ENCODE peak calls at places on chromosomes 13 and 19, in four cellular contexts. V is A549; S is naive thymus-derived CD4-positive, alpha-beta T cell; K is fibroblast of pulmonary artery. X is an unnamed sample.

GRCh38 chr19:56252699-56253422 is 19.7 kb upstream of the EDDM13 start:
- DNase-seq in K (peak; percentile 86), V (peak; percentile 68), S (peak; percentile 51), X (peak; percentile 88)

GRCh38 chr19:49656456-49657109 is 9.1 kb downstream of the IRF3 start:
- DNase-seq in S (no peak), V (no peak), K (no peak), X (no peak)

GRCh38 chr19:13796301-13797057 is 1.2 kb downstream of the ZSWIM4 start:
- DNase-seq in S (no peak), V (peak; percentile 68), K (peak; percentile 96), X (peak; percentile 86)

GRCh38 chr13:27792393-27793218 is at the start of gene GSX1:
- DNase-seq in K (peak; percentile 79), S (peak; percentile 33), V (peak; percentile 13), X (peak; percentile 92)

GRCh38 chr19:47661571-47661970 is 51.7 kb upstream of the EHD2 start:
- DNase-seq in V (no peak), S (no peak), K (no peak), X (no peak)

GRCh38 chr19:28264556-28264955 is 948.4 kb downstream of the UQCRFS1 start:
- DNase-seq in S (no peak), K (no peak), V (no peak), X (no peak)

GRCh38 chr13:111389621-111390521 is 69.4 kb downstream of the TEX29 start:
- DNase-seq in K (no peak), V (no peak), S (no peak), X (no peak)

GRCh38 chr19:38690832-38691231 is 43.4 kb downstream of the ACTN4 start:
- DNase-seq in S (no peak), K (no peak), V (no peak), X (no peak)

GRCh38 chr19:32630338-32630737 is 44.6 kb downstream of the ANKRD27 start:
- DNase-seq in V (no peak), S (no peak), K (no peak), X (peak; percentile 59)

GRCh38 chr19:38375748-38376147 is 1.4 kb downstream of the PSMD8 start:
- DNase-seq in S (no peak), V (no peak), K (no peak), X (no peak)

GRCh38 chr19:2215281-2215751 is 20.8 kb downstream of the PLEKHJ1 start:
- DNase-seq in S (peak; percentile 49), V (no peak), K (no peak), X (peak; percentile 94)

GRCh38 chr19:35563207-35563829 is at the start of gene ATP4A:
- DNase-seq in V (no peak), S (no peak), K (no peak), X (no peak)

GRCh38 chr19:39474139-39474620 is 6.5 kb upstream of the TIMM50 start:
- DNase-seq in S (peak; percentile 73), V (peak; percentile 89), K (peak; percentile 46), X (peak; percentile 95)

GRCh38 chr13:64525687-64526086 is 2704.4 kb downstream of the PCDH9 start:
- DNase-seq in S (no peak), V (no peak), K (no peak), X (no peak)

DNA sequence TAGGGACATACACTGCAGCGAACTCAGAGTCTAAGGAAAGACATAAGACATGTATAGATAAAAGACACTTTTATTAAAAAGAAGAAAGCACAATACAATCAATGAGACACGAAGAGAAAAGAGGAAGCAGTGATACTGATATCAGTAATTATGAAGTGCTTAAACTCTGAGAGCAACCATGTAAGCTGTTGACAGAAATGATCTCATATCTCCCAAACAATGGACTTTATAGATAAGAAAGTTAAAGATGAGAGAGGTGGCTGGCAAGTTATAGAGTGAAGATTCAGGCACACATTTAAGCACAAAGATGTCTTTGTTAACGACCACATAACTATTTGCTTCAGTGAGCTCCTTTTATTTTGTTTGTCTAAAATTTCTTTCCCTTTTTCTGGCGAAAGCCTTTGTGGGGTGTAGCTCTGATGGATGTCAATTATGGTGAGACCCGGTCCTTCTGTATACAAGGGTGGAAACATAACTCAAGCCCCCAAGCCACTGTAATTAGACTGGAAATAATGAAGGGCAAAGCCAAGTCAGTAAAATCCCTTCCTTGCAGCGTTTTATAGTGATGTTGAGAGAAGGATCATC is 818.0 kb upstream of the SLC10A2 start:
- DNase-seq in K (no peak), S (no peak), V (no peak), X (no peak)
- H3K4me3 ChIP-seq in K (no peak overlapping the region), S (no peak overlapping the region), V (no peak overlapping the region), X (no peak overlapping the region)

GRCh38 chr19:4059931-4060620 is 6.6 kb downstream of the ZBTB7A start:
- DNase-seq in K (peak; percentile 54), V (no peak), S (no peak), X (peak; percentile 77)
- H3K4me3 ChIP-seq in K (no peak overlapping the region), V (no peak overlapping the region), S (peak overlapping the region; percentile 44), X (no peak overlapping the region)

GRCh38 chr19:16772841-16773240 is 53.2 kb downstream of the NWD1 start:
- DNase-seq in K (no peak), S (no peak), V (no peak), X (peak; percentile 48)

GRCh38 chr19:16773939-16774338 is 54.3 kb downstream of the NWD1 start:
- DNase-seq in V (no peak), S (no peak), K (no peak), X (no peak)

GRCh38 chr19:16769385-16769784 is 49.7 kb downstream of the NWD1 start:
- DNase-seq in S (no peak), K (no peak), V (no peak), X (no peak)

GRCh38 chr19:16773259-16773658 is 53.6 kb downstream of the NWD1 start:
- DNase-seq in S (no peak), K (no peak), V (no peak), X (no peak)

DNA sequence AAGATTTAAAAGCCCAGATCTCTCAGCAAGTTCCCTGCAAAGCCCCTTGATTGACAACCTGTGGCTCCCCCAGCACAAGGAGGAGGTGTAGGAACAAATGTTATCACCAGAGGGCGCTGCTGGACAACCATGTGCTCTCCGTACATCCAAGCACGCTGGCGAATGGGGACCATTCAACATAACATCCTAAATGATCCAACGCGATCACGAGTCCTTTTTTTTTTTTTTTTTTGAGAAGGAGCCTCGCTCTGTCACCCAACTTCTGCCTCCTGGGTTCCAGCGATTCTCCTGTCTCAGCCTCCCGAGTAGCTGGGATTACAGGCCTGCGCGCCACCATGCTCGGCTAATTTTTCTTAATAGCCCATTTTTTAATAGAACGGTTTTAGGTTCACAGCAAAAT is 52.0 kb downstream of the NWD1 start:
- DNase-seq in V (peak; percentile 66), S (peak; percentile 59), K (peak; percentile 87), X (peak; percentile 90)
- H3K4me3 ChIP-seq in V (no peak overlapping the region), S (no peak overlapping the region), K (no peak overlapping the region), X (no peak overlapping the region)

DNA sequence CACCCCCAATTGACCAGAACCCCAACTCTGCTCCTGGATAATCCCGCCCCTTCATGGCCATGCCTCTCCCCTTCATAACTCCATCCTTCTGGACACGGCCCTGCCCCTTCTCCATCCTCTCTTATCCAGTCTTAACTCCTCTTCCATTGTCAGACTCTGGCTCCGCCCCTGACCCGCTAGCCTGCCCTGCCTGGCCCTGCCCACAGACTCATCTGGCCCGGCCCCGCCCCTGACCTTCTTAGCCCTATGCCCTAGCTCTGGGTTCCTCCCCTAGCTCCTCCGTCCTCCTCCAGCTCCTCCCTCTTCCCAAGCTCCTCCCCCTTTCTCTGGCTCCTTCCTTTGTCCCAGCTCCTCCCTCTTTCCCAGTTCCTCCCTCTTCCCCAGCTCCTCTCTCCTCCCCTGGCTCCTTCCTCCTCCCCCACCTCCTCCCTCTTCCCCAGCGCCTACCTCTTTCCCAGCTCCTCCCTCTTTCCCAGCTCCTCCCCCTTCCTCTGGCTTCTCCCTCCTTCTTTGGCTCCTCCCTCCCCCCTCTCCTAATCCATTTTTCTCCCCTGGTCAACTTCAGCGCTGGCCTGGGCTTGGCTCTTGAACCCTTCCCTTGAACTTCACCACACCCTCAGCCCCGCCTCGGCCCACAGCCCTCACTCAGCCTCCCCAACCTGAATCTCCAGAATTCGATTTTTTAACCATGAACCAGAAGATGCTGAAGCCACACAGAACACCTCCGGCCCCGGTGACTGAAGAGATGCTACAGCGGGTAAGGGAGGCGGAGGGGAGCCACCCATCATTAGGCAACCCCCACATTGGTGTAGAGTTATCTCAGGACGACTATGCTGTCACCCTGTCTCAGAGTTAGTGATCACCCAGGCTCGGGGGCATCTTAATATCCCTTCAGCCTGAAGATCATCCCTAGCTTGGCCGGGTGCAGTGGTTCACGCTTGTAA is 9.2 kb upstream of the ZNF358 start:
- DNase-seq in S (no peak), V (peak; percentile 62), K (peak; percentile 89), X (peak; percentile 90)
- H3K4me3 ChIP-seq in S (no peak overlapping the region), V (peak overlapping the region; percentile 57), K (no peak overlapping the region), X (peak overlapping the region; percentile 32)

DNA sequence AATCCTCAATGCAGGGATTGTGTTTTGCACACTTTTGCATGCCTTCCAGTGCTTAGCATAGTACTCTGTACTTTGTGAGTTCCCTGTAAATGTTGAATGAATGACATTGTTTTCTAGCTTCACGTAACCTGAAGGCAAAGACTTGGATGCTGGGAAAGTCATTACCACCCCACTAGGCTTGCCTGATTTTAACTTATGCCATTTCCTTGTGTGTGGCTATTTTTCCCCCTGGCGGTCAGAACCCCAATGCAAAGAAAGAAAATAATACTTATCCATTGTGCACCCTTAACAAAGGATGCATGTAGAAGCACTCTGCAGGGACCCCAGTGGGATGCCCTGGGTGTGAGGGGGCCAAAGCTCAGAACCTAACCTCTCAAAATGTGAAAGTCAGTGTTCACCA is 1.2 kb upstream of the ENOX1 start:
- DNase-seq in K (peak; percentile 69), S (no peak), V (peak; percentile 36), X (peak; percentile 55)
- H3K4me3 ChIP-seq in K (peak overlapping the region; percentile 65), S (no peak overlapping the region), V (peak overlapping the region; percentile 60), X (no peak overlapping the region)

GRCh38 chr19:21482863-21483276 is 22.5 kb upstream of the ZNF429 start:
- DNase-seq in K (peak; percentile 17), V (no peak), S (peak; percentile 55), X (peak; percentile 84)

GRCh38 chr19:21484631-21485030 is 20.8 kb upstream of the ZNF429 start:
- DNase-seq in K (no peak), S (no peak), V (no peak), X (no peak)

GRCh38 chr19:21487969-21488368 is 17.4 kb upstream of the ZNF429 start:
- DNase-seq in V (no peak), S (no peak), K (no peak), X (no peak)

GRCh38 chr19:21483589-21484170 is 21.7 kb upstream of the ZNF429 start:
- DNase-seq in V (no peak), S (peak; percentile 42), K (peak; percentile 6), X (peak; percentile 88)
- H3K4me3 ChIP-seq in V (no peak overlapping the region), S (no peak overlapping the region), K (no peak overlapping the region), X (no peak overlapping the region)

DNA sequence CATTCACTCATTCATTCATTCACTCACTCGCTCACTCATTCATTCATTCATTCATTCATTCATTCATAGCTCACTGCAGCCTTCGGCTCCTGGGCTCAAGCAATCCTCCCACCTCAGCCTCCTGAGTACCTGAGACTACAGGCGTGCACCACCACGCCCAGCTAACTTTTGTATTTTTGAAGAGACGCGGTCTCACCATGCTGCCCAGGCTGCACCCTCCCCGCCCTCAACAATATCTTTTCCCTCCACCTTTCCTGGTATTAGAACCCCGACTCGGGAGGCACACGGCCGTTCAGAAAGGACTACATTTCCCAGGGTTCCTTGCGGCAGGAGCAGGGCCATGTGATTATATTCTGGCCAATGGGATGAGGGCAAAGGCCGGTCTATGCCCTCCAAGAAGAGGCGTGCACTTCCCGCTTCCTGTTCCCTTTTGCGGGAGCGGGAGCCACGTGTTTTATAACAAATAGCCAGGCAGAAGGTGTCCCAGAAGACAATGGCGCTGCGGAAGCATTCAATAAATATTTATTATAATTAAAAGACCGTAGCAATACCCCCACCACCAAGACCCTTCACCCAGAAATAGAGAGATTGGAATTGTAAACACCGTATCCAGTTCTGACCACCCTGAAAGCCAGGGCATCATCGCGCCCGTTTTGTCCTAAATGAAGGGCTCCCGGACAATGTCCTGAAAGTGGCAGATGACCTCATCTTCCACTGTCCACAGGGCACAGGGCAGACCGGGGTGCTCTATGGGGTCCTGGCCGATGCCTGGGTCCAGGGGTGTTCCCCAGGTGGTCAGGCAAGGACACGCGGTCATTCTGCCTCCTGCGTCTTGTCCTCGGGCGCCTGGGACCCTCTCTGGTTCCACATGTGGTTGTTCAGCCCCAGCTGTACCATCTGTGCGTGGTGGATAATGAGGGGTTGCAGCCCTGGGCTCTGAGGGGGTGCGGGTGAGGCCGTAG is 15.8 kb downstream of the TICAM1 start:
- DNase-seq in V (peak; percentile 91), S (peak; percentile 67), K (peak; percentile 94), X (peak; percentile 98)
- H3K4me3 ChIP-seq in V (no peak overlapping the region), S (peak overlapping the region; percentile 40), K (no peak overlapping the region), X (no peak overlapping the region)

X was measured in H7.